ENCODE peak calls at places on chromosome 17, in ten cellular contexts. M is stimulated activated CD4-positive, alpha-beta T cell treated with anti-CD3 and anti-CD28 coated beads, Interleukin-1b, Interleukin-23, amount 100 ng/mL, for 4 hours; A is AML-193; S is T-cell; B is H9; R is AG10803; H is T follicular helper cell; O is A172; L is MCF 10A; C is CD4-positive, alpha-beta T cell. Z is an unnamed sample.

GRCh38 chr17:15264542-15264941 is 584 bp downstream of the PMP22 start:
- DNase-seq in M (no peak), A (no peak), S (no peak), B (peak; percentile 24), R (no peak), H (no peak), O (no peak), L (no peak), C (no peak), Z (no peak)

GRCh38 chr17:45296003-45296832 is 20.6 kb downstream of the MAP3K14 start:
- DNase-seq in M (no peak), A (peak; percentile 99), S (no peak), B (no peak), R (no peak), H (no peak), O (no peak), L (peak; percentile 60), C (no peak), Z (no peak)

GRCh38 chr17:78484300-78485159 is 92.7 kb downstream of the DNAH17 start:
- DNase-seq in M (peak; percentile 63), A (no peak), S (peak; percentile 71), B (peak; percentile 89), R (peak; percentile 19), H (peak; percentile 49), O (no peak), L (no peak), C (peak; percentile 61), Z (no peak)

GRCh38 chr17:58268774-58269556 is 11.8 kb downstream of the MPO start:
- DNase-seq in M (no peak), A (no peak), S (no peak), B (no peak), R (no peak), H (no peak), O (no peak), L (no peak), C (no peak), Z (no peak)

GRCh38 chr17:83082899-83083367 is 3.5 kb downstream of the METRNL start:
- DNase-seq in M (no peak), A (peak; percentile 41), S (no peak), B (no peak), R (no peak), H (no peak), O (no peak), L (no peak), C (no peak), Z (no peak)

GRCh38 chr17:77365584-77366186 is 224.9 kb downstream of the SEC14L1 start:
- DNase-seq in M (no peak), A (no peak), S (no peak), B (no peak), R (peak; percentile 88), H (no peak), O (peak; percentile 92), L (peak; percentile 77), C (no peak), Z (no peak)

GRCh38 chr17:57256708-57257112 is 387 bp downstream of the MSI2 start:
- DNase-seq in M (peak; percentile 22), A (peak; percentile 36), S (peak; percentile 49), B (no peak), R (no peak), H (peak; percentile 29), O (no peak), L (peak; percentile 24), C (peak; percentile 36), Z (peak; percentile 69)

GRCh38 chr17:21246698-21247097 is 6.5 kb downstream of the NATD1 start:
- DNase-seq in M (no peak), A (no peak), S (no peak), B (no peak), R (no peak), H (no peak), O (no peak), L (no peak), C (no peak), Z (no peak)

GRCh38 chr17:49365667-49366066 is 3.6 kb upstream of the ZNF652 start:
- DNase-seq in M (no peak), A (peak; percentile 61), S (no peak), B (peak; percentile 76), R (peak; percentile 33), H (no peak), O (no peak), L (no peak), C (no peak), Z (peak; percentile 50)

GRCh38 chr17:68327823-68328557 is 36.7 kb downstream of the ARSG start:
- DNase-seq in M (no peak), A (no peak), S (no peak), B (no peak), R (no peak), H (no peak), O (no peak), L (no peak), C (no peak), Z (no peak)

GRCh38 chr17:67262420-67262819 is 17.4 kb upstream of the HELZ start:
- DNase-seq in M (no peak), A (no peak), S (no peak), B (peak; percentile 10), R (no peak), H (no peak), O (no peak), L (no peak), C (no peak), Z (no peak)

GRCh38 chr17:43665387-43666101 is 3.8 kb upstream of the MEOX1 start:
- DNase-seq in M (no peak), A (no peak), S (no peak), B (no peak), R (no peak), H (no peak), O (no peak), L (no peak), C (no peak), Z (no peak)

Z was measured in DND-41.